ENCODE peak calls at places on chromosomes 16 and 17, in four cellular contexts. One of them, this sample, is unnamed.

GRCh38 chr17:1512351-1512750 is 4.1 kb downstream of the INPP5K start:
- DNase-seq in HepG2: no peak
- DNase-seq in A549: no peak
- DNase-seq in GM12878: no peak
- DNase-seq in this sample: no peak

GRCh38 chr16:57574086-57574485 is 31.6 kb downstream of the ADGRG5 start:
- DNase-seq in HepG2: no peak
- DNase-seq in A549: no peak
- DNase-seq in GM12878: no peak
- DNase-seq in this sample: no peak

GRCh38 chr17:10126554-10127493 is 71.6 kb downstream of the GAS7 start:
- DNase-seq in HepG2: no peak
- DNase-seq in A549: no peak
- DNase-seq in GM12878: no peak
- DNase-seq in this sample: peak

GRCh38 chr16:15037003-15037402 is 18.9 kb downstream of the NTAN1 start:
- DNase-seq in HepG2: no peak
- DNase-seq in A549: no peak
- DNase-seq in GM12878: no peak
- DNase-seq in this sample: no peak

GRCh38 chr17:31487648-31488263 is 96.3 kb downstream of the RAB11FIP4 start:
- DNase-seq in HepG2: peak
- DNase-seq in A549: peak
- DNase-seq in GM12878: no peak
- DNase-seq in this sample: peak

GRCh38 chr16:57704011-57704904 is 9.7 kb downstream of the DRC7 start:
- DNase-seq in HepG2: peak
- DNase-seq in A549: peak
- DNase-seq in GM12878: no peak
- DNase-seq in this sample: no peak

GRCh38 chr17:44901323-44901965 is 2.2 kb upstream of the EFTUD2 start:
- DNase-seq in HepG2: no peak
- DNase-seq in A549: peak
- DNase-seq in GM12878: no peak
- DNase-seq in this sample: no peak

GRCh38 chr16:88077328-88078108 is 126.3 kb downstream of the BANP start:
- DNase-seq in HepG2: no peak
- DNase-seq in A549: no peak
- DNase-seq in GM12878: no peak
- DNase-seq in this sample: peak

GRCh38 chr17:42774066-42774750 is 959 bp downstream of the VPS25 start:
- DNase-seq in HepG2: peak
- DNase-seq in A549: no peak
- DNase-seq in GM12878: no peak
- DNase-seq in this sample: no peak

GRCh38 chr16:30079480-30079879 is 3.7 kb downstream of the PPP4C start:
- DNase-seq in HepG2: no peak
- DNase-seq in A549: no peak
- DNase-seq in GM12878: no peak
- DNase-seq in this sample: no peak

GRCh38 chr16:14329727-14330363 is 258.7 kb downstream of the MRTFB start:
- DNase-seq in HepG2: peak
- DNase-seq in A549: no peak
- DNase-seq in GM12878: no peak
- DNase-seq in this sample: no peak

GRCh38 chr17:74297941-74298340 is 23.9 kb downstream of the DNAI2 start:
- DNase-seq in HepG2: no peak
- DNase-seq in A549: no peak
- DNase-seq in GM12878: no peak
- DNase-seq in this sample: no peak

GRCh38 chr16:15435216-15435864 is 952 bp downstream of the BMERB1 start:
- DNase-seq in HepG2: no peak
- DNase-seq in A549: no peak
- DNase-seq in GM12878: no peak
- DNase-seq in this sample: peak

GRCh38 chr17:37820313-37821024 is 75.6 kb upstream of the HNF1B start:
- DNase-seq in HepG2: no peak
- DNase-seq in A549: no peak
- DNase-seq in GM12878: no peak
- DNase-seq in this sample: no peak

GRCh38 chr17:82882715-82883446 is 43.1 kb upstream of the ZNF750 start:
- DNase-seq in HepG2: no peak
- DNase-seq in A549: no peak
- DNase-seq in GM12878: no peak
- DNase-seq in this sample: no peak

GRCh38 chr17:63834431-63835166 is 7.1 kb upstream of the FTSJ3 start:
- DNase-seq in HepG2: peak
- DNase-seq in A549: peak
- DNase-seq in GM12878: no peak
- DNase-seq in this sample: peak

GRCh38 chr17:27564463-27564862 is 66.5 kb upstream of the LGALS9 start:
- DNase-seq in HepG2: no peak
- DNase-seq in A549: no peak
- DNase-seq in GM12878: no peak
- DNase-seq in this sample: no peak

GRCh38 chr17:71071837-71072236 is 902.5 kb downstream of the KCNJ2 start:
- DNase-seq in HepG2: peak
- DNase-seq in A549: peak
- DNase-seq in GM12878: no peak
- DNase-seq in this sample: peak

GRCh38 chr17:1646199-1646875 is 805 bp upstream of the SCARF1 start:
- DNase-seq in HepG2: no peak
- DNase-seq in A549: no peak
- DNase-seq in GM12878: no peak
- DNase-seq in this sample: no peak

GRCh38 chr16:70808371-70808770 is 7.4 kb upstream of the VAC14 start:
- DNase-seq in HepG2: no peak
- DNase-seq in A549: no peak
- DNase-seq in GM12878: no peak
- DNase-seq in this sample: no peak

DNA sequence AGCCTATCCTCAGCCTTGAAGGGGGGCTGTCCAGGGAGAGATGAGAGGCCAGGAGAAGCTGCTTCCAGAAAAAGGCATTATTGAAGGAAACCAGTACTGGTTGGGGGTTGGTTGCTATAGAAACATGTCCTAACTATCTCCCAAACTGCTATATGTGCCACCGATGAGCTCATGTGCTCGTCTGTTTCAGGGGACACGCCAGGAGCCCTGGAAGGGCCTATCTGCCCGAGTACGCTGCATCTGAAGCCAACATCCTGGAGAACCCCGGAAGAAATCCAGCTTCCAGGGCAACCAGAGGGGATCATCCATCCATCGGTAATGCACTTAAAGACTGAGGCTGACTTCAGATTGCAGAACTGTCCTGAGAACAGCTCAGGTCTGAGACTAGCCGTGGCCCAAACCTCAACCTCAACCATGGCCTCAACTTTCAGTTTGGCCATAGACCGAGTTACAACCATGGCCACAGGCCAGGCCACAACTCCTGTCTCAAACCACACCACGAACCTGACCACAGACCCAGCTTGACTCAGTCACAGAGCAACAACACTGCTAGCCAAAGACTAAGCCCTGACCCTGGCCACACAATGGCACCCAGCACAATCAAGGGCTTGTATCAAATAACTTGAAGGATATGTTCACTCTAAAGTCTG is 10.2 kb downstream of the PITPNM3 start:
- DNase-seq in HepG2: no peak
- DNase-seq in A549: no peak
- DNase-seq in GM12878: peak
- DNase-seq in this sample: no peak
- TF ChIP-seq PBX3 in HepG2: no peak
- TF ChIP-seq PBX3 in A549: no peak
- TF ChIP-seq PBX3 in GM12878: no peak
- TF ChIP-seq PBX3 in this sample: no peak

GRCh38 chr17:19501219-19501618 is 32.4 kb upstream of the SLC47A1 start:
- DNase-seq in HepG2: no peak
- DNase-seq in A549: no peak
- DNase-seq in GM12878: no peak
- DNase-seq in this sample: no peak

GRCh38 chr17:19492140-19492539 is 41.5 kb upstream of the SLC47A1 start:
- DNase-seq in HepG2: no peak
- DNase-seq in A549: no peak
- DNase-seq in GM12878: no peak
- DNase-seq in this sample: no peak

GRCh38 chr17:19494961-19495806 is 38.5 kb upstream of the SLC47A1 start:
- DNase-seq in HepG2: no peak
- DNase-seq in A549: no peak
- DNase-seq in GM12878: no peak
- DNase-seq in this sample: no peak

GRCh38 chr17:19497616-19498015 is 36.0 kb upstream of the SLC47A1 start:
- DNase-seq in HepG2: no peak
- DNase-seq in A549: no peak
- DNase-seq in GM12878: no peak
- DNase-seq in this sample: no peak

GRCh38 chr17:19495828-19496227 is 37.8 kb upstream of the SLC47A1 start:
- DNase-seq in HepG2: no peak
- DNase-seq in A549: no peak
- DNase-seq in GM12878: no peak
- DNase-seq in this sample: no peak
- TF ChIP-seq PBX3 in HepG2: no peak
- TF ChIP-seq PBX3 in A549: no peak
- TF ChIP-seq PBX3 in GM12878: no peak
- TF ChIP-seq PBX3 in this sample: no peak

DNA sequence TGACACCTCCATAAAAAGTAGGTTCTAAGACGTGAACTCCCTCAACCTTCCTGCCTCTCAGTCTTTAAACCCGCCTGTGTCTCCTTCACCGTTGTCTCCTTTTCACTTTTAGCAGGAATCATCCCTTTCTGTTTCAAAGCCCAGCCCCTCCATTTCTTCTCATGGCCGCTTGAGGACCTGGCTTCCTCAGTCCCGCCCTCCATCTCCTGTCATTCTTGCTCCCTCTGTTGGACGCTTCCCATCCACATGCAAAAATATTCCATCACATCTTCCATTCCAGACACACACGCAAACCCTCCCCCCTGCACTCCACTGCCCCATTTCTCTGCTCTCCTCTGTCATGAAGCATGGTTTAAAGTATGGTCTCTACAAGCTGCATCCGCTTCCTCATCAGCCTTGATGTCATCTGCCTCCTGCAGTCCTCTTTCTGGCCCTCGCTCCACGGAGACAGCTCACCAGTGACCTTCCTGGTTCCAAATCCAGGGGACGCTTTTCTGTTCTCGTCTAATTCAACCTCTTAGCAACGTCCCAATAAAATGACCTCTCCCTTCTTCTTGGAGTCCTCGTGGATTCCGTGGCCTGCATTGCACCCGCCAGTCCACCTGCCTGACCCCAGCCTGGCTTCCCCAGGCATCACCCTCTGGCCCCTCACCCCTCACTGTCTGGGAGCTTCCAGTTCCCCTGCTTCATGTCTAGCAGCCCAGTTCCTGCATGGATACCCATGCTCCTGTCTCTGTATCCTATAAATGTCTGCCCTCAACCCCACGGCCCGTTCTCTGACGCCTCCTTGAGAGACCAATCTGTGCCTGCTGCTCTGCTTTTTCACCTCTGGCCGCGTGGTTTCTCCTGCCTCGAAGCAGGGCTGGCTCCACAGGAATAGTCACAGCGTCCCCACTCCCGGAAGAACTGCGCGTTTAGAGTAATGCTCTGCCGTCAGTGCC is 26.2 kb downstream of the ANKRD40 start:
- DNase-seq in HepG2: peak
- DNase-seq in A549: peak
- DNase-seq in GM12878: no peak
- DNase-seq in this sample: peak
- TF ChIP-seq PBX3 in HepG2: no peak
- TF ChIP-seq PBX3 in A549: no peak
- TF ChIP-seq PBX3 in GM12878: no peak
- TF ChIP-seq PBX3 in this sample: peak

GRCh38 chr17:67156269-67157199 is 88.5 kb downstream of the HELZ start:
- DNase-seq in HepG2: no peak
- DNase-seq in A549: no peak
- DNase-seq in GM12878: no peak
- DNase-seq in this sample: no peak
- TF ChIP-seq PBX3 in HepG2: no peak
- TF ChIP-seq PBX3 in A549: no peak
- TF ChIP-seq PBX3 in GM12878: no peak
- TF ChIP-seq PBX3 in this sample: no peak

This sample was measured in SK-N-SH.